ENCODE peak calls at places on chromosomes 11 and 22, in four cellular contexts. B is H1, X is SK-N-SH, U is K562. R is an unnamed sample.
A peak's percentile ranks its signal among the peaks of the same experiment; 100 is the strongest.

GRCh38 chr22:23119492-23120414 is 22.0 kb downstream of the RSPH14 start:
- DNase-seq in B (no peak), X (no peak), U (no peak), R (no peak)

GRCh38 chr22:23875801-23876200 is 18.1 kb downstream of the SLC2A11 start:
- DNase-seq in B (no peak), X (no peak), U (no peak), R (no peak)

GRCh38 chr11:84313830-84314359 is 1027.7 kb upstream of the CCDC90B start:
- DNase-seq in B (no peak), X (no peak), U (no peak), R (no peak)

GRCh38 chr11:68127791-68128681 is 6.8 kb upstream of the CHKA start:
- DNase-seq in B (peak; percentile 94), X (peak; percentile 98), U (peak; percentile 86), R (no peak)

GRCh38 chr11:79335681-79336080 is 105.1 kb downstream of the TENM4 start:
- DNase-seq in B (no peak), X (peak; percentile 38), U (no peak), R (no peak)

GRCh38 chr11:126596474-126596873 is 241.0 kb downstream of the ST3GAL4 start:
- DNase-seq in B (no peak), X (no peak), U (no peak), R (no peak)

GRCh38 chr11:84437129-84438123 is 1151.3 kb upstream of the CCDC90B start:
- DNase-seq in B (peak; percentile 80), X (no peak), U (no peak), R (peak; percentile 3)

GRCh38 chr11:132024587-132025295 is 654.3 kb downstream of the NTM start:
- DNase-seq in B (no peak), X (no peak), U (no peak), R (peak; percentile 40)

GRCh38 chr11:69355959-69356702 is 62.2 kb downstream of the MYEOV start:
- DNase-seq in B (no peak), X (no peak), U (no peak), R (no peak)

GRCh38 chr11:6705905-6706535 is 22.9 kb upstream of the MRPL17 start:
- DNase-seq in B (no peak), X (peak; percentile 47), U (peak; percentile 54), R (no peak)

GRCh38 chr11:102312656-102313055 is 4.6 kb upstream of the BIRC3 start:
- DNase-seq in B (no peak), X (no peak), U (no peak), R (no peak)

GRCh38 chr11:44775366-44776356 is 48.9 kb downstream of the TSPAN18 start:
- DNase-seq in B (no peak), X (peak; percentile 69), U (peak; percentile 85), R (no peak)

GRCh38 chr11:78941226-78941851 is 366.7 kb upstream of the NARS2 start:
- DNase-seq in B (no peak), X (no peak), U (no peak), R (no peak)

GRCh38 chr22:49966041-49966715 is 5.6 kb downstream of the PIM3 start:
- DNase-seq in B (no peak), X (peak; percentile 30), U (no peak), R (no peak)

GRCh38 chr11:32288276-32288675 is 147.1 kb downstream of the WT1 start:
- DNase-seq in B (no peak), X (no peak), U (no peak), R (no peak)

GRCh38 chr11:88301478-88302140 is 35.9 kb downstream of the CTSC start:
- DNase-seq in B (no peak), X (no peak), U (no peak), R (peak; percentile 85)

GRCh38 chr11:93655047-93655446 is 6.4 kb upstream of the CEP295 start:
- DNase-seq in B (no peak), X (no peak), U (no peak), R (no peak)

GRCh38 chr11:18014876-18015275 is 2.0 kb upstream of the SERGEF start:
- DNase-seq in B (no peak), X (no peak), U (no peak), R (no peak)

GRCh38 chr11:130389315-130389935 is 39.0 kb downstream of the ADAMTS8 start:
- DNase-seq in B (no peak), X (no peak), U (no peak), R (no peak)

GRCh38 chr11:130388607-130389205 is 39.7 kb downstream of the ADAMTS8 start:
- DNase-seq in B (no peak), X (no peak), U (no peak), R (no peak)

GRCh38 chr11:130391692-130392091 is 36.7 kb downstream of the ADAMTS8 start:
- DNase-seq in B (no peak), X (no peak), U (no peak), R (no peak)

DNA sequence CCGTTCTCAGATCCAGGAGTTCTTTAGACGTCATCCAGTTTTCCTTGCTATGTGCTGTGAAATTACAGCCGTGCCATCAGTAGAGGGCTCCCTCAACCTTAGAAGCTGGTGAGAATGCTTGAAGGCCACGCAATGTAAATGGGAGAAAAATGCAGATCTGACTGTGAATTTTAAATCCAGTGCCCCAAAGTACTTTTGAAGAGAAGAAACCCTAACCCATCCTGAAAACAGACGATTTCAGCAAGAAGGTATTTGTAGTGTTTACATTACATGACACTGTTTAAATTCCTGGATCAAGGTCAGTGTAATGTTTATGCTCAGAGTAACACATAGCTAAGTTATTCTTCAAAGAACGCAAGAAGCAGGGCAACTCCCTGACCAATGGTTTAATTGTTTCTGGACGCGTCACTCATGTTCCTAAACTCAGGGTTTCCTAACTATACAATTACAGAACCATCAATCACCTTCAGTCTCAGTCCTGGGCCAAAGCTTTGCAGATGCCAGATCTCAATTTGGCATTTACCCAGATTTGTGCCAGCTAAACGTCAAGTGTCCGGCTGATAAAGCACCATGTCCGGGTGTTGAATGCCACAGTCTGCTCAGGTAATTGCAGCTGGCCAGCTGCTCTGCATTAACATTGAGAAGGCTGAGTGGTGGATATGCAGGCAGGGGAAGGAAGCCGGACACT is 38.2 kb downstream of the ADAMTS8 start:
- DNase-seq in B (no peak), X (no peak), U (peak; percentile 16), R (no peak)
- TF ChIP-seq MAX in B (no peak), X (no peak), U (no peak), R (no peak)

GRCh38 chr11:75301131-75301530 is 50.3 kb downstream of the ARRB1 start:
- DNase-seq in B (no peak), X (no peak), U (no peak), R (no peak)
- TF ChIP-seq NRF1 in B (no peak), X (no peak), U (no peak), R (no peak)

GRCh38 chr11:70531281-70532065 is 133.1 kb downstream of the CTTN start:
- DNase-seq in B (no peak), X (peak; percentile 33), U (no peak), R (no peak)

GRCh38 chr11:70530629-70531185 is 132.4 kb downstream of the CTTN start:
- DNase-seq in B (no peak), X (no peak), U (no peak), R (no peak)

GRCh38 chr11:70528794-70529580 is 130.7 kb downstream of the CTTN start:
- DNase-seq in B (no peak), X (peak; percentile 10), U (no peak), R (no peak)

GRCh38 chr11:70528046-70528793 is 129.9 kb downstream of the CTTN start:
- DNase-seq in B (no peak), X (peak; percentile 15), U (no peak), R (no peak)

DNA sequence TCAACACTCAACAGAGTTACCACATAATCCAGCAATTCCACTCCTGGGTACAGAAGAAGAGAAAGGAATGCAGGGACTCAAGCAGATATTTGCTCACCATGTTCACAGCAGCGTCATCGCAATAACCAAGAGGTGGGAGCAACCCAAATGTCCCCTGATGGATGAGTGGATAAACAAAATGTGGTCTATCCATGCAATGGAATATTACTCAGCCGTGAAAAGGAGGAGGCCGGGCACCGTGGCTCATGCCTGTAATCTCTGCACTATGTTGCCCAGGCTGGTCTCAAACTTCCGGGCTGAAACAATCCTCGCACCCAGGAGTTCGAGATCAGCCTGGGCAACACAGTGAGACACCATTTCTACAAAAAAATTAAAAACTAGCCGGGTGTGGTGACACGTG is 131.7 kb downstream of the CTTN start:
- DNase-seq in B (no peak), X (no peak), U (no peak), R (no peak)
- TF ChIP-seq MAX in B (no peak), X (no peak), U (no peak), R (no peak)

GRCh38 chr22:29625090-29625825 is 21.8 kb downstream of the NF2 start:
- DNase-seq in B (no peak), X (peak; percentile 49), U (peak; percentile 33), R (no peak)
- TF ChIP-seq NRF1 in B (no peak), X (no peak), U (no peak), R (no peak)